ENCODE peak calls at places on chromosomes 16 and 17, in ten cellular contexts. B is breast epithelium, R is upper lobe of left lung, G is mammary epithelial cell, A is pancreas, S is psoas muscle, J is heart right ventricle, E is neural progenitor cell, M is small intestine, T is Caco-2. Y is an unnamed sample.

GRCh38 chr17:2213291-2213960 is 90.2 kb downstream of the SMG6 start:
- DNase-seq in B (no peak), R (no peak), G (no peak), A (no peak), S (no peak), J (no peak), E (no peak), M (no peak), T (no peak), Y (no peak)

GRCh38 chr17:77209330-77209748 is 68.6 kb downstream of the SEC14L1 start:
- DNase-seq in B (no peak), R (no peak), G (no peak), A (no peak), S (no peak), J (no peak), E (no peak), M (no peak), T (no peak), Y (no peak)

GRCh38 chr17:29007456-29008455 is 1.9 kb upstream of the SEZ6 start:
- DNase-seq in B (no peak), R (no peak), G (peak; percentile 74), A (no peak), S (no peak), J (no peak), E (no peak), M (no peak), T (no peak), Y (no peak)

GRCh38 chr16:3171181-3171854 is 16.7 kb upstream of the OR1F1 start:
- DNase-seq in B (no peak), R (no peak), G (no peak), A (no peak), S (no peak), J (no peak), E (peak; percentile 47), M (no peak), T (no peak), Y (no peak)

GRCh38 chr17:63035271-63035670 is 69.2 kb downstream of the TANC2 start:
- DNase-seq in B (no peak), R (no peak), G (peak; percentile 66), A (no peak), S (no peak), J (no peak), E (no peak), M (no peak), T (no peak), Y (no peak)

GRCh38 chr16:12337776-12338655 is 361.5 kb downstream of the SNX29 start:
- DNase-seq in B (no peak), R (no peak), G (peak; percentile 11), A (no peak), S (no peak), J (no peak), E (no peak), M (no peak), T (no peak), Y (no peak)

GRCh38 chr16:84933774-84934571 is 77.4 kb downstream of the ZDHHC7 start:
- DNase-seq in B (no peak), R (no peak), G (no peak), A (peak; percentile 95), S (peak; percentile 94), J (peak; percentile 86), E (no peak), M (no peak), T (no peak), Y (no peak)

GRCh38 chr16:23317266-23317661 is 15.2 kb downstream of the SCNN1B start:
- DNase-seq in B (no peak), R (peak; percentile 88), G (no peak), A (peak; percentile 48), S (no peak), J (no peak), E (no peak), M (peak; percentile 12), T (no peak), Y (no peak)

GRCh38 chr17:17523001-17523713 is 27.0 kb upstream of the RASD1 start:
- DNase-seq in B (no peak), R (peak; percentile 50), G (no peak), A (peak; percentile 75), S (peak; percentile 17), J (peak; percentile 6), E (peak; percentile 50), M (peak; percentile 52), T (no peak), Y (no peak)

GRCh38 chr17:40312893-40313659 is 4.1 kb downstream of the RARA start:
- DNase-seq in B (no peak), R (no peak), G (no peak), A (no peak), S (no peak), J (no peak), E (no peak), M (no peak), T (no peak), Y (no peak)

GRCh38 chr17:62625870-62626200 is 1.6 kb upstream of the MRC2 start:
- DNase-seq in B (no peak), R (no peak), G (no peak), A (no peak), S (no peak), J (peak; percentile 35), E (peak; percentile 73), M (no peak), T (no peak), Y (no peak)

GRCh38 chr17:62819511-62820221 is 11.6 kb upstream of the MARCHF10 start:
- DNase-seq in B (peak; percentile 90), R (peak; percentile 85), G (peak; percentile 98), A (peak; percentile 45), S (peak; percentile 63), J (peak; percentile 15), E (peak; percentile 67), M (no peak), T (peak; percentile 68), Y (peak; percentile 93)

GRCh38 chr16:67432491-67432890 is 1.6 kb downstream of the HSD11B2 start:
- DNase-seq in B (no peak), R (no peak), G (no peak), A (no peak), S (no peak), J (no peak), E (no peak), M (no peak), T (no peak), Y (no peak)
- H3K4me1 ChIP-seq in B (peaks cover 4% of the 10 kb centered on the region), R (peaks cover 31% of the 10 kb centered on the region), G (peaks cover 13% of the 10 kb centered on the region), A (peaks cover 12% of the 10 kb centered on the region), S (peaks cover 6% of the 10 kb centered on the region), J (peaks cover 29% of the 10 kb centered on the region), E (peaks cover 18% of the 10 kb centered on the region), M (no peaks in the 10 kb centered on the region), T (peaks cover 19% of the 10 kb centered on the region), Y (no peaks in the 10 kb centered on the region)

DNA sequence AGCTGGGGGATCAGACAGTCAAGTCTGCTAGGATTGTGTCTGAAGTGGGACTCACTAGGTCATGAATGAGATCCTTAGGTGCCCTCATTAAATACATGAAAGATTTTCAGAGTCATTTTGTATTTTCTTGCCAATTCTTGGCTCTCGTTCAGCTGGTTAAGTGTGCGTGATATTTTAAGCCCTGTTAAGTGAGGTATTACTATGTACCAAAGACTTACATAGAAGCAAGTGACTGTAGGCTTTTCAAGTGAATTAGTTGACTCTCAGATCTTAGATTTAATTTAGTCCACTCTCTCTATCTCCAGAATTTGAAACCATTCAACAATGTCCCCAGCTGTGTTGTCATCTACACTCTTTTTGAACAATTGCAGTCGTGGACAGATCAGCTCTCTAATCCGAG is 219.4 kb downstream of the FOXL1 start:
- DNase-seq in B (no peak), R (no peak), G (no peak), A (no peak), S (no peak), J (no peak), E (no peak), M (no peak), T (no peak), Y (no peak)
- H3K27me3 ChIP-seq in B (peaks cover 22% of the 10 kb centered on the region), R (no peaks in the 10 kb centered on the region), G (peaks cover 4% of the 10 kb centered on the region), A (no peaks in the 10 kb centered on the region), S (peaks cover 4% of the 10 kb centered on the region), J (peaks cover 34% of the 10 kb centered on the region), E (no peaks in the 10 kb centered on the region), M (no peaks in the 10 kb centered on the region), T (no peaks in the 10 kb centered on the region), Y (peaks cover 8% of the 10 kb centered on the region)

GRCh38 chr17:70375406-70375805 is 206.1 kb downstream of the KCNJ2 start:
- DNase-seq in B (no peak), R (no peak), G (no peak), A (no peak), S (no peak), J (no peak), E (no peak), M (no peak), T (no peak), Y (no peak)

GRCh38 chr17:70374496-70374895 is 205.2 kb downstream of the KCNJ2 start:
- DNase-seq in B (no peak), R (no peak), G (no peak), A (no peak), S (no peak), J (no peak), E (no peak), M (no peak), T (no peak), Y (no peak)

GRCh38 chr17:70375813-70376448 is 206.6 kb downstream of the KCNJ2 start:
- DNase-seq in B (no peak), R (no peak), G (no peak), A (no peak), S (no peak), J (no peak), E (no peak), M (no peak), T (no peak), Y (no peak)

GRCh38 chr17:70380017-70380416 is 210.7 kb downstream of the KCNJ2 start:
- DNase-seq in B (no peak), R (no peak), G (no peak), A (no peak), S (no peak), J (no peak), E (no peak), M (no peak), T (no peak), Y (no peak)

DNA sequence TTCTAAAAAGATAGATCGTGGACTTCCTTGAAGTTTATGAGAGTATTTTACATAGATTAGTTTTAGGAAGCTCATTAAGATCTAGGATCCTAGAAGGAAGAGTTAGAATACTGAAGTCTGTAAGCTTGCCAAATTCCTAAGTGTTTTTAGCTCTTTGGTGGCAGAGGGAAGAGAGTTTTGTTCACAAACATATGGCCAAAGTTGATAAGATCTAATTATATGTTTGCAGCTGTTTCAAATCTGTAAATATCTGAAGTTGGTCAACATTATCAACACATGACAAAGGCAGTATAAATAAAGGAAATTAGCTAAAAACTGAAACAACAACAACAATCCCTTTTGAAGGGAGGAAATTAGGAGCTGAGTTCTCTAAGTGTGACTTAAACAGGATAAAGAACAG is 208.7 kb downstream of the KCNJ2 start:
- DNase-seq in B (no peak), R (no peak), G (no peak), A (no peak), S (no peak), J (no peak), E (no peak), M (no peak), T (no peak), Y (no peak)
- H3K9me3 ChIP-seq in B (no peaks in the 10 kb centered on the region), R (no peaks in the 10 kb centered on the region), G (no peaks in the 10 kb centered on the region), A (no peaks in the 10 kb centered on the region), S (peaks cover 4% of the 10 kb centered on the region), J (peaks cover 4% of the 10 kb centered on the region), E (no peaks in the 10 kb centered on the region), M (no peaks in the 10 kb centered on the region), T (no peaks in the 10 kb centered on the region), Y (no peaks in the 10 kb centered on the region)

DNA sequence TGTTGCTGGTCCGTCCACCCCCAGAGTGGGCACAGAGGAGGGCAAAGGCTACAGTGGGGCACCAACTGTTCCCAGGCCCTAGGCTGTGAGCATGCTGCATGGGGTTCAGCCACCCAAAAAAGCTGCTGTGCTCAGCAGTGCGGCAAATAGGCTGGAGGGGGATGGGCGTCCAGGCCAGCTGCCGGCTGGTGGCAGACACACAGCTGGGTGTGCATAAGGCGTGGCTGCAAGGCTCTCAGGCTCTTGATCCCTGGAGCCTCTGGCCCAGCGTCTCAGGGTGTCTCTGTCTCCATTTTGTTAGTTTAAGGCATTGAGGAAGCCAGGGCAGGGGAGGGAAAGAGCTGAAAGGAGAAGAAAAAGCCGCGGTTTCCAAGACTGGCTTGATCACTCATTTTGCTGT is 8.8 kb downstream of the RPL19 start:
- DNase-seq in B (no peak), R (peak; percentile 71), G (no peak), A (no peak), S (peak; percentile 74), J (no peak), E (peak; percentile 67), M (peak; percentile 49), T (no peak), Y (no peak)
- H3K4me1 ChIP-seq in B (peaks cover 9% of the 10 kb centered on the region), R (peaks cover 59% of the 10 kb centered on the region), G (peaks cover 22% of the 10 kb centered on the region), A (no peaks in the 10 kb centered on the region), S (peaks cover 21% of the 10 kb centered on the region), J (peaks cover 24% of the 10 kb centered on the region), E (peaks cover 28% of the 10 kb centered on the region), M (no peaks in the 10 kb centered on the region), T (no peaks in the 10 kb centered on the region), Y (peaks cover 4% of the 10 kb centered on the region)

Y was measured in RWPE2.